ENCODE peak calls at places on chromosomes 6 and 20, in six cellular contexts. C, T, D, J, W and G are unnamed samples.

GRCh38 chr6:107987805-107988204 is 29.8 kb upstream of the SEC63 start:
- DNase-seq in C (no peak), T (no peak), D (no peak), J (no peak), W (no peak), G (no peak)

GRCh38 chr20:3547906-3548305 is 77.1 kb downstream of the ATRN start:
- DNase-seq in C (no peak), T (no peak), D (no peak), J (no peak), W (no peak), G (no peak)

GRCh38 chr20:57398231-57398821 is 7.1 kb downstream of the RBM38 start:
- DNase-seq in C (peak; percentile 60), T (no peak), D (peak; percentile 84), J (peak; percentile 68), W (no peak), G (no peak)

GRCh38 chr20:26208296-26209091 is 511.8 kb upstream of the ZNF337 start:
- DNase-seq in C (no peak), T (no peak), D (no peak), J (peak; percentile 75), W (no peak), G (no peak)

GRCh38 chr20:56440346-56441007 is 27.9 kb upstream of the RTF2 start:
- DNase-seq in C (no peak), T (no peak), D (no peak), J (no peak), W (no peak), G (no peak)

GRCh38 chr6:77228279-77228678 is 235.0 kb downstream of the HTR1B start:
- DNase-seq in C (no peak), T (no peak), D (no peak), J (no peak), W (no peak), G (no peak)

GRCh38 chr6:87722831-87723726 is 21.0 kb upstream of the AKIRIN2 start:
- DNase-seq in C (no peak), T (peak; percentile 79), D (no peak), J (peak; percentile 68), W (peak; percentile 95), G (peak; percentile 85)

GRCh38 chr6:18034798-18035202 is 47.4 kb upstream of the KIF13A start:
- DNase-seq in C (no peak), T (no peak), D (peak; percentile 76), J (no peak), W (peak; percentile 22), G (no peak)

GRCh38 chr6:7542878-7543394 is 1.5 kb downstream of the DSP start:
- DNase-seq in C (no peak), T (peak; percentile 20), D (peak; percentile 87), J (peak; percentile 58), W (peak; percentile 53), G (peak; percentile 39)

GRCh38 chr6:116330511-116330910 is 40.2 kb upstream of the DSE start:
- DNase-seq in C (no peak), T (no peak), D (no peak), J (no peak), W (no peak), G (no peak)

GRCh38 chr6:26223213-26223612 is 136.0 kb downstream of the HFE start:
- DNase-seq in C (no peak), T (no peak), D (no peak), J (no peak), W (peak; percentile 30), G (no peak)

DNA sequence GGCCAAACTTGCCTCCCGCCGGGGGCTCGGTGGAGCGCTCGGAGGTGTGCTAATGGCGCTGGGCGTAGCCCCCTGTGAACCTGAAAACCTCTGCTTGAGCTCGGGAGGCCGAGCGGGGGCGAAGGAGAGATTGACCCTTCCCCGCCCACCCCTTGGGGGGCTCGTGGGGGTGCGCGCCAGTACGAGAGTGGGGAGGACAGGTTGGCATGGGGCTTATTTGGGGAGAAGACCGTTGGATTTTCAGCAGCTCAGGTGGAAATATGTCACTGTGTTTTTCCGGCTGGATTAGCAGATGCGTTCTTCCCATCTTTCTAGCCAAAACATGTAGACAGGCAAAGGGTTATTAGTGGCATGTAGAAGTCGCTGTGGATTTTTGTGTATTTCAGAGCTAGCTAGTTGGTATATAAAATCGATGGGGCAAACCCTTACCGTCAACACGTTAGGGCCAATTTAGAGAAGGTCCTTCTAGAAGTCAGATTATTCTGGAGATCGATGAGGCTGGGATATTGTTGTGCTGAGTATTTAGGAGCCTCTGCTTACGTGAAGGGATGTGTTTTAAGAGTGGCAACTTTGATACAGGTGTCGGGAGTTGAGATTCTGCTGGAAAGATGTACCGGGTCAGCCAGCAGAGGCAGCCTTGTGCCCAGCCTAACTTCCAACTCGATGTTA is 525 bp downstream of the NCOA7 start:
- DNase-seq in C (no peak), T (no peak), D (peak; percentile 41), J (peak; percentile 57), W (peak; percentile 70), G (no peak)
- H3K4me3 ChIP-seq in C (peak overlapping the region; percentile 79), T (peak overlapping the region; percentile 79), D (peak overlapping the region; percentile 65), J (peak overlapping the region; percentile 94), W (peak overlapping the region; percentile 82), G (peak overlapping the region; percentile 86)

GRCh38 chr20:22402550-22402949 is 181.8 kb downstream of the FOXA2 start:
- DNase-seq in C (no peak), T (no peak), D (no peak), J (no peak), W (no peak), G (no peak)

GRCh38 chr20:22404609-22405170 is 179.7 kb downstream of the FOXA2 start:
- DNase-seq in C (no peak), T (no peak), D (no peak), J (no peak), W (peak; percentile 39), G (no peak)

GRCh38 chr20:22403860-22404608 is 180.3 kb downstream of the FOXA2 start:
- DNase-seq in C (no peak), T (no peak), D (no peak), J (peak; percentile 50), W (peak; percentile 42), G (no peak)

GRCh38 chr20:22400440-22400839 is 183.9 kb downstream of the FOXA2 start:
- DNase-seq in C (no peak), T (no peak), D (no peak), J (no peak), W (no peak), G (no peak)

DNA sequence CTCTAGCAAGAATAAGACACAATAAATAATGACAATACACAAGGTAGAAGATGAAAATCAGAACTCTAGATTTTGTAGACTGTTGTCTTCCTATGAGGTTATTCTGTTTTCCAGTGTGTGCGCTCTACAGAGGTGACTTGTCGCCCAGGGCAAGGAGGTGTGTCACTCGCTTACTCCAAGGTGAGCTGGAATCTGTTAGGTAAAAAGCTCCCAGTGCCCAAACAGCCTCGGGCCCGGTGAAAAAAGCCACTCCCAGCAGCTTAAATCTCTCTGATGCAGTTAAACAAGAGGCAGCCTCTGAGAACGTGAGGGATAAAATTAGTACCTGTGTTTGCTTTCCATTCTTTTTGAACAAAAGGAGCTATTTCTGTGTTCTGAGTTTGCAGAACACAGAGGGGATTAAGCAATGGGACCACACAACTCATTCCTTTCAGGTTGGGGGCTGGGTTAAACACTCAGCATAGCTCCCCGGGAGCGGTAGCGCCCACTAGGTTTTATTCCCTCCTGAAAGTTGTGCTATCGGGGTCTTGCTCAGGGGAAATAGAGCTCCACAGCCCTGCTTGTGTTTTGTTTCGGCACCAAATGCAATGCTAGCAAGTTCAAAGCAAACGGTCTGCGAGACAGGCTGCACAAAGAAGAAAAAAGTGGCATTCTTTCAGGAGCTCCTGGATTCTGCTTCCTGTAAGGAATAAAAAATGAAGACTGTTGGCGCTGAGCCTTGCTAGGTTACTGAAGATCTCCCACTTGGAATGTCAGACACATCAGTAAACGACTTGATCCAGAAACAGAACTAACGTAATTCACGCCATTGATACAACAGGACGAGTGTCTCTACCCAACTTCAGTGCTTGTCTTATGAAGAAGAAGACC is 181.1 kb downstream of the FOXA2 start:
- DNase-seq in C (no peak), T (no peak), D (no peak), J (no peak), W (peak; percentile 25), G (no peak)
- H3K4me3 ChIP-seq in C (peak overlapping the region; percentile 3), T (no peak overlapping the region), D (no peak overlapping the region), J (peak overlapping the region; percentile 38), W (peak overlapping the region; percentile 9), G (peak overlapping the region; percentile 29)

DNA sequence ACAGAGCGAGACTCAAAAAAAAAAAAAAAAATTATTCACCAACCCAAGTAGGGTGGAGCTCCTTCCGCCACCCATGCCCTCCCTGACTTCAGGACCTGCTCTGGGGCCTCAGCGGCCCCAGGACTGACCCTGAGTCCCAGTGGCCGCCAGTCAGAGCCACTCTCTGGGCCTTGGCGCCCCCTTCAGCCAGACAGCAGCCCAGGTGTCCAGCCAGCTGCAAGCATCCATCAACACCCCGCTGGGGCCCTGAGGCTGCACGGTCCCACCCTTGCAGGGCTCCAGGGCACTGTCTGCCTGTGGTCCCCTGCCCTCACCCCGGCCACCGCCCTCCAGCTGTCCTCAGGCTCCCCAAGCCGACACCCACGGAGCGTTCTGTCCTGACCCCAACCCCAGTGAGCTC is 11.4 kb upstream of the KCNQ2 start:
- DNase-seq in C (no peak), T (no peak), D (no peak), J (no peak), W (no peak), G (no peak)
- H3K4me3 ChIP-seq in C (no peak overlapping the region), T (no peak overlapping the region), D (no peak overlapping the region), J (no peak overlapping the region), W (no peak overlapping the region), G (no peak overlapping the region)

GRCh38 chr20:32512047-32512385 is 73.1 kb downstream of the NOL4L start:
- DNase-seq in C (no peak), T (no peak), D (no peak), J (no peak), W (no peak), G (no peak)

GRCh38 chr20:32513031-32513866 is 71.9 kb downstream of the NOL4L start:
- DNase-seq in C (no peak), T (no peak), D (no peak), J (no peak), W (no peak), G (no peak)

GRCh38 chr20:32510120-32510600 is 75.0 kb downstream of the NOL4L start:
- DNase-seq in C (no peak), T (no peak), D (no peak), J (no peak), W (no peak), G (no peak)

GRCh38 chr20:32510601-32511357 is 74.4 kb downstream of the NOL4L start:
- DNase-seq in C (no peak), T (no peak), D (no peak), J (no peak), W (no peak), G (no peak)

DNA sequence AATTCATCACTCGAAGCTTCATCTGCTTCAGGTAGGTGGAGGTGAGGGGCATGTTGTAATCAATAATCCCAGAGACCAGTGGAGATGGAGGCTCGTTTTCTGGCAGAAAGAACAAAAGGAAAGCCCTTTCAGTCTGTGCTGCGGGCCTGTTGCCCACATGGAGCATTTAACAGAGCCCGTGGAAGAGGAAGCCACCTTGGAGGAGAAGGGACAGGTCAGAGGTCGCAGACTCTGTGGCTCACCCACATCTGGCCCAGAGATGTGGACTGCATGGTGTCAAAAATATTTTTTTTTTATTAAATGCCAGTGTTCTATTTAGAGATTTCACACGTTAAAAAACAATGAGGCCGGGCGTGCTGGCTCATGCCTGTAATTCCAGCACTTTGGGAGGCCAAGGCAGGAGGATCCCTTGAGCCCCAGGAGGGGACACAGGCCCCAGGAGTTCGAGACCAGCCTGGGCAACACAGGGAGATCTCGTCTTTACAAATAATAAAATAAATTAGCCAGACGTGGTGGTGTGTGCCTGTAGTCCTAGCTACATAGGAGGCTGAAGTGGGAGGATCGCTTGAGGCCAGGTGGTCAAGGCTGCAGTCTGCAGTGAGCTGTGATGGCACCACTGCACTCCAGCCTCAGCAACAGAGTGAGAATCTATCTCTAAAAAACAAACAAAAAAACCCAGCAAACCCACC is 73.6 kb downstream of the NOL4L start:
- DNase-seq in C (no peak), T (no peak), D (no peak), J (no peak), W (no peak), G (no peak)
- H3K4me3 ChIP-seq in C (no peak overlapping the region), T (no peak overlapping the region), D (no peak overlapping the region), J (no peak overlapping the region), W (no peak overlapping the region), G (no peak overlapping the region)